ENCODE peak calls at places on chromosome 1, in ten cellular contexts. One of them, this sample, is unnamed.

GRCh38 chr1:184514447-184514846 is 127.6 kb downstream of the C1orf21 start:
- DNase-seq in naive thymus-derived CD4-positive, alpha-beta T cell: no peak
- DNase-seq in foreskin keratinocyte: no peak
- DNase-seq in CD4-positive, alpha-beta T cell: no peak
- DNase-seq in left lung: no peak
- DNase-seq in NCI-H748 treated with DMSO at 0.1 percent for 48 hours: no peak
- DNase-seq in amniotic stem cell: no peak
- DNase-seq in NCI-H1436 treated with DMSO at 0.1 percent for 48 hours: no peak
- DNase-seq in HT-29: no peak
- DNase-seq in B cell: no peak
- DNase-seq in this sample: no peak

GRCh38 chr1:5644281-5645134 is 347.7 kb downstream of the NPHP4 start:
- DNase-seq in NCI-H1436 treated with DMSO at 0.1 percent for 48 hours: no peak
- DNase-seq in naive thymus-derived CD4-positive, alpha-beta T cell: no peak
- DNase-seq in foreskin keratinocyte: no peak
- DNase-seq in left lung: peak
- DNase-seq in amniotic stem cell: no peak
- DNase-seq in B cell: no peak
- DNase-seq in NCI-H748 treated with DMSO at 0.1 percent for 48 hours: no peak
- DNase-seq in CD4-positive, alpha-beta T cell: no peak
- DNase-seq in HT-29: no peak
- DNase-seq in this sample: no peak

GRCh38 chr1:192584951-192585350 is 9.4 kb downstream of the RGS1 start:
- DNase-seq in naive thymus-derived CD4-positive, alpha-beta T cell: no peak
- DNase-seq in NCI-H1436 treated with DMSO at 0.1 percent for 48 hours: no peak
- DNase-seq in foreskin keratinocyte: no peak
- DNase-seq in CD4-positive, alpha-beta T cell: no peak
- DNase-seq in HT-29: no peak
- DNase-seq in B cell: no peak
- DNase-seq in amniotic stem cell: no peak
- DNase-seq in left lung: no peak
- DNase-seq in NCI-H748 treated with DMSO at 0.1 percent for 48 hours: no peak
- DNase-seq in this sample: no peak

GRCh38 chr1:51234721-51235425 is 1.2 kb upstream of the RNF11 start:
- DNase-seq in foreskin keratinocyte: peak
- DNase-seq in CD4-positive, alpha-beta T cell: peak
- DNase-seq in NCI-H1436 treated with DMSO at 0.1 percent for 48 hours: peak
- DNase-seq in amniotic stem cell: peak
- DNase-seq in NCI-H748 treated with DMSO at 0.1 percent for 48 hours: peak
- DNase-seq in naive thymus-derived CD4-positive, alpha-beta T cell: peak
- DNase-seq in left lung: no peak
- DNase-seq in B cell: peak
- DNase-seq in HT-29: peak
- DNase-seq in this sample: peak

GRCh38 chr1:36157115-36157903 is 1.3 kb downstream of the MAP7D1 start:
- DNase-seq in B cell: no peak
- DNase-seq in NCI-H1436 treated with DMSO at 0.1 percent for 48 hours: no peak
- DNase-seq in CD4-positive, alpha-beta T cell: no peak
- DNase-seq in HT-29: peak
- DNase-seq in foreskin keratinocyte: no peak
- DNase-seq in NCI-H748 treated with DMSO at 0.1 percent for 48 hours: no peak
- DNase-seq in left lung: no peak
- DNase-seq in naive thymus-derived CD4-positive, alpha-beta T cell: no peak
- DNase-seq in amniotic stem cell: no peak
- DNase-seq in this sample: no peak

GRCh38 chr1:47764461-47765046 is 232.6 kb downstream of the TRABD2B start:
- DNase-seq in B cell: no peak
- DNase-seq in amniotic stem cell: no peak
- DNase-seq in NCI-H1436 treated with DMSO at 0.1 percent for 48 hours: no peak
- DNase-seq in foreskin keratinocyte: no peak
- DNase-seq in HT-29: no peak
- DNase-seq in naive thymus-derived CD4-positive, alpha-beta T cell: no peak
- DNase-seq in CD4-positive, alpha-beta T cell: no peak
- DNase-seq in left lung: no peak
- DNase-seq in NCI-H748 treated with DMSO at 0.1 percent for 48 hours: no peak
- DNase-seq in this sample: no peak

GRCh38 chr1:213719462-213719861 is 268.3 kb upstream of the PROX1 start:
- DNase-seq in naive thymus-derived CD4-positive, alpha-beta T cell: no peak
- DNase-seq in foreskin keratinocyte: no peak
- DNase-seq in CD4-positive, alpha-beta T cell: no peak
- DNase-seq in left lung: no peak
- DNase-seq in amniotic stem cell: no peak
- DNase-seq in NCI-H748 treated with DMSO at 0.1 percent for 48 hours: no peak
- DNase-seq in NCI-H1436 treated with DMSO at 0.1 percent for 48 hours: no peak
- DNase-seq in B cell: no peak
- DNase-seq in HT-29: no peak
- DNase-seq in this sample: no peak

GRCh38 chr1:159008744-159009188 is 941 bp upstream of the IFI16 start:
- DNase-seq in NCI-H1436 treated with DMSO at 0.1 percent for 48 hours: no peak
- DNase-seq in naive thymus-derived CD4-positive, alpha-beta T cell: peak
- DNase-seq in foreskin keratinocyte: no peak
- DNase-seq in NCI-H748 treated with DMSO at 0.1 percent for 48 hours: no peak
- DNase-seq in amniotic stem cell: no peak
- DNase-seq in B cell: no peak
- DNase-seq in CD4-positive, alpha-beta T cell: peak
- DNase-seq in HT-29: no peak
- DNase-seq in left lung: no peak
- DNase-seq in this sample: no peak

GRCh38 chr1:27648602-27649305 is 13.8 kb upstream of the FGR start:
- DNase-seq in foreskin keratinocyte: no peak
- DNase-seq in left lung: peak
- DNase-seq in NCI-H748 treated with DMSO at 0.1 percent for 48 hours: no peak
- DNase-seq in naive thymus-derived CD4-positive, alpha-beta T cell: no peak
- DNase-seq in CD4-positive, alpha-beta T cell: no peak
- DNase-seq in B cell: no peak
- DNase-seq in NCI-H1436 treated with DMSO at 0.1 percent for 48 hours: no peak
- DNase-seq in amniotic stem cell: no peak
- DNase-seq in HT-29: no peak
- DNase-seq in this sample: no peak

GRCh38 chr1:213070399-213070798 is 19.4 kb downstream of the RPS6KC1 start:
- DNase-seq in CD4-positive, alpha-beta T cell: no peak
- DNase-seq in amniotic stem cell: peak
- DNase-seq in NCI-H748 treated with DMSO at 0.1 percent for 48 hours: no peak
- DNase-seq in foreskin keratinocyte: peak
- DNase-seq in left lung: no peak
- DNase-seq in naive thymus-derived CD4-positive, alpha-beta T cell: no peak
- DNase-seq in HT-29: peak
- DNase-seq in B cell: no peak
- DNase-seq in NCI-H1436 treated with DMSO at 0.1 percent for 48 hours: no peak
- DNase-seq in this sample: peak

GRCh38 chr1:90494748-90495282 is 222.3 kb downstream of the BARHL2 start:
- DNase-seq in NCI-H748 treated with DMSO at 0.1 percent for 48 hours: no peak
- DNase-seq in NCI-H1436 treated with DMSO at 0.1 percent for 48 hours: no peak
- DNase-seq in B cell: no peak
- DNase-seq in CD4-positive, alpha-beta T cell: no peak
- DNase-seq in left lung: no peak
- DNase-seq in amniotic stem cell: no peak
- DNase-seq in foreskin keratinocyte: no peak
- DNase-seq in HT-29: no peak
- DNase-seq in naive thymus-derived CD4-positive, alpha-beta T cell: no peak
- DNase-seq in this sample: no peak

GRCh38 chr1:21795075-21795474 is 12.1 kb upstream of the USP48 start:
- DNase-seq in B cell: no peak
- DNase-seq in left lung: no peak
- DNase-seq in NCI-H1436 treated with DMSO at 0.1 percent for 48 hours: no peak
- DNase-seq in NCI-H748 treated with DMSO at 0.1 percent for 48 hours: no peak
- DNase-seq in HT-29: no peak
- DNase-seq in CD4-positive, alpha-beta T cell: no peak
- DNase-seq in amniotic stem cell: no peak
- DNase-seq in naive thymus-derived CD4-positive, alpha-beta T cell: no peak
- DNase-seq in foreskin keratinocyte: no peak
- DNase-seq in this sample: no peak

GRCh38 chr1:39282537-39283216 is 78.2 kb downstream of the MACF1 start:
- DNase-seq in amniotic stem cell: no peak
- DNase-seq in NCI-H748 treated with DMSO at 0.1 percent for 48 hours: no peak
- DNase-seq in NCI-H1436 treated with DMSO at 0.1 percent for 48 hours: no peak
- DNase-seq in left lung: no peak
- DNase-seq in B cell: no peak
- DNase-seq in HT-29: no peak
- DNase-seq in CD4-positive, alpha-beta T cell: no peak
- DNase-seq in naive thymus-derived CD4-positive, alpha-beta T cell: no peak
- DNase-seq in foreskin keratinocyte: no peak
- DNase-seq in this sample: no peak

GRCh38 chr1:143680304-143680703 is 291.5 kb downstream of the FAM72C start:
- DNase-seq in amniotic stem cell: no peak
- DNase-seq in CD4-positive, alpha-beta T cell: no peak
- DNase-seq in left lung: no peak
- DNase-seq in NCI-H1436 treated with DMSO at 0.1 percent for 48 hours: no peak
- DNase-seq in HT-29: no peak
- DNase-seq in naive thymus-derived CD4-positive, alpha-beta T cell: no peak
- DNase-seq in B cell: no peak
- DNase-seq in foreskin keratinocyte: no peak
- DNase-seq in NCI-H748 treated with DMSO at 0.1 percent for 48 hours: no peak
- DNase-seq in this sample: no peak

GRCh38 chr1:66271216-66271903 is 262.6 kb upstream of the SGIP1 start:
- DNase-seq in CD4-positive, alpha-beta T cell: peak
- DNase-seq in HT-29: no peak
- DNase-seq in foreskin keratinocyte: peak
- DNase-seq in amniotic stem cell: peak
- DNase-seq in B cell: no peak
- DNase-seq in left lung: no peak
- DNase-seq in naive thymus-derived CD4-positive, alpha-beta T cell: peak
- DNase-seq in NCI-H748 treated with DMSO at 0.1 percent for 48 hours: no peak
- DNase-seq in NCI-H1436 treated with DMSO at 0.1 percent for 48 hours: peak
- DNase-seq in this sample: peak

GRCh38 chr1:22751124-22751531 is 40.5 kb downstream of the EPHB2 start:
- DNase-seq in CD4-positive, alpha-beta T cell: no peak
- DNase-seq in NCI-H1436 treated with DMSO at 0.1 percent for 48 hours: no peak
- DNase-seq in amniotic stem cell: no peak
- DNase-seq in foreskin keratinocyte: no peak
- DNase-seq in B cell: no peak
- DNase-seq in HT-29: peak
- DNase-seq in NCI-H748 treated with DMSO at 0.1 percent for 48 hours: no peak
- DNase-seq in naive thymus-derived CD4-positive, alpha-beta T cell: no peak
- DNase-seq in left lung: no peak
- DNase-seq in this sample: peak

This sample was measured in Calu3.